ENCODE peak calls at places on chromosomes 3 and 15, in five cellular contexts. B is left ventricle myocardium inferior, K is tibial nerve, F is gastrocnemius medialis, M is body of pancreas. P is an unnamed sample.

GRCh38 chr3:195171093-195171873 is 99.7 kb downstream of the XXYLT1 start:
- DNase-seq in B (no peak), M (no peak), K (no peak), F (peak; percentile 43), P (no peak)

GRCh38 chr3:84967767-84968581 is 9.2 kb downstream of the CADM2 start:
- DNase-seq in F (no peak), M (no peak), K (no peak), B (no peak), P (no peak)

GRCh38 chr3:71225951-71226564 is 357.5 kb downstream of the FOXP1 start:
- DNase-seq in F (no peak), K (no peak), B (no peak), M (no peak), P (no peak)

GRCh38 chr15:63350178-63350621 is 31.4 kb downstream of the CA12 start:
- DNase-seq in F (peak; percentile 65), K (no peak), M (peak; percentile 48), B (peak; percentile 67), P (no peak)

GRCh38 chr3:128170866-128171516 is 17.7 kb downstream of the EEFSEC start:
- DNase-seq in F (peak; percentile 50), B (no peak), K (no peak), M (peak; percentile 58), P (no peak)

GRCh38 chr15:29682361-29682760 is 139.9 kb downstream of the TJP1 start:
- DNase-seq in F (no peak), M (no peak), B (no peak), K (no peak), P (no peak)

GRCh38 chr15:23616536-23616935 is 31.1 kb downstream of the MAGEL2 start:
- DNase-seq in K (no peak), M (no peak), F (no peak), B (no peak), P (no peak)

GRCh38 chr15:96043586-96044171 is 286.8 kb upstream of the NR2F2 start:
- DNase-seq in M (no peak), F (no peak), B (no peak), K (no peak), P (no peak)

GRCh38 chr3:76859596-76859995 is 180.3 kb upstream of the ROBO2 start:
- DNase-seq in M (no peak), F (no peak), K (no peak), B (no peak), P (no peak)

GRCh38 chr15:31373970-31374369 is 47.3 kb downstream of the KLF13 start:
- DNase-seq in K (no peak), F (no peak), B (peak; percentile 13), M (no peak), P (no peak)

GRCh38 chr15:31371520-31372240 is 45.0 kb downstream of the KLF13 start:
- DNase-seq in B (peak; percentile 25), F (no peak), M (no peak), K (no peak), P (no peak)

GRCh38 chr15:31374489-31374888 is 47.9 kb downstream of the KLF13 start:
- DNase-seq in K (no peak), F (no peak), B (peak; percentile 15), M (no peak), P (no peak)

GRCh38 chr15:31373096-31373865 is 46.6 kb downstream of the KLF13 start:
- DNase-seq in K (no peak), M (no peak), B (peak; percentile 15), F (no peak), P (no peak)

DNA sequence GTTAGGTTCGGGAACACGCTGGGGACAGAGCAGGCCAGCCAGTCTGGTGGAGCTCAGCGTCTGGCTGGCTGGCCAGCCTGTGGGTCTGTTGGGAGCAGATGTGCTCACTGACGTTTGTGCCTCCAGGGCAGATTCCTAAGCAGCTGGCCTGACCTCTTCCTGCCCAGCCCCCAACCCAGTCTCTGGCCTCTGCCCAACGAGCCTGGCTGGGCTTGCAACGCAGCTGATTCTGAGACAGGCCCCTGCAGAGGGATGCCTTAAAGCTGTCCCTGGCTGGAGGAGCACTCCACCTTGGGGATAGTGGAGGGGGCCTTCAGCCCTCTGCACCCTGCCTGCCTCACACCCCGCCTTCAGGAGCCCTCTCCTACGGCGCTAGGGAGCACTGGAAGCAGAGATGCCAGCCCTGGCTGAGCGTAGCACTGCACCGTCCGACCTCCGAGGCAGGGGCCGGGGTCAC is 46.0 kb downstream of the KLF13 start:
- DNase-seq in F (peak; percentile 86), K (peak; percentile 54), B (peak; percentile 87), M (peak; percentile 67), P (no peak)
- H3K4me1 ChIP-seq in F (peaks cover 75% of the 10 kb centered on the region), K (no peaks in the 10 kb centered on the region), B (peaks cover 100% of the 10 kb centered on the region), M (peaks cover 54% of the 10 kb centered on the region), P (peaks cover 70% of the 10 kb centered on the region)

GRCh38 chr3:15858547-15859506 is 61.0 kb upstream of the ANKRD28 start:
- DNase-seq in K (no peak), F (peak; percentile 80), M (peak; percentile 84), B (peak; percentile 19), P (peak; percentile 61)

GRCh38 chr3:15860014-15860934 is 62.5 kb upstream of the ANKRD28 start:
- DNase-seq in F (peak; percentile 49), B (peak; percentile 18), M (peak; percentile 42), K (no peak), P (peak; percentile 7)

GRCh38 chr3:15859507-15860013 is 61.8 kb upstream of the ANKRD28 start:
- DNase-seq in M (peak; percentile 86), B (peak; percentile 82), K (peak; percentile 70), F (peak; percentile 90), P (peak; percentile 84)

DNA sequence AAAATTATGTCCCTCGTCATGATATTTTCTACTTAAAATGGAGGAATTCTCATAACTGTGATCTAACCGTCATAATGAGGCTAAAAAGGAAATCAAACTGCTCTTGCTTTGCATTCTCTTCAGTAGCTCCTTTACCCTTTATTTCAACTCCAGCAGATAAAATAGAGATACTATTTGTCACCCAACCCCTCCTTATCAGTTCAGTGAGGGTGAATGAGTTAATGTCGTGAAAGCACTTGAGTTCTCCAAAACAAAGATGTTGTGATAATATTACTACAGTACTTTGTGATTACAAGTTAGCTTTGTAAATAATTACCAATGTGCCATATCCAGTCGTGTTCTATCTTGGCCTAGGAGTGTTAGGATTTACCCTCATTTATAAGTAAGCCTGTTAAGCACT is 63.4 kb upstream of the ANKRD28 start:
- DNase-seq in B (no peak), M (no peak), K (no peak), F (no peak), P (no peak)
- H3K4me3 ChIP-seq in B (peak overlapping the region; percentile 97), M (no peak overlapping the region), K (peak overlapping the region; percentile 100), F (no peak overlapping the region), P (no peak overlapping the region)

GRCh38 chr3:142536519-142536918 is 42.0 kb downstream of the ATR start:
- DNase-seq in B (no peak), M (no peak), F (no peak), K (no peak), P (no peak)
- H3K36me3 ChIP-seq in B (peaks cover 60% of the 10 kb centered on the region), M (peaks cover 4% of the 10 kb centered on the region), F (no peaks in the 10 kb centered on the region), K (peaks cover 70% of the 10 kb centered on the region), P (peaks cover 25% of the 10 kb centered on the region)

GRCh38 chr3:12946661-12947316 is 105.4 kb upstream of the RPL32 start:
- DNase-seq in M (no peak), K (no peak), B (no peak), F (no peak), P (no peak)

GRCh38 chr3:12946134-12946533 is 104.8 kb upstream of the RPL32 start:
- DNase-seq in K (no peak), F (no peak), B (no peak), M (no peak), P (no peak)

GRCh38 chr3:12948891-12949711 is 107.7 kb upstream of the RPL32 start:
- DNase-seq in B (no peak), K (no peak), M (no peak), F (no peak), P (no peak)

GRCh38 chr3:12947504-12948369 is 106.4 kb upstream of the RPL32 start:
- DNase-seq in K (peak; percentile 40), M (no peak), F (peak; percentile 49), B (peak; percentile 75), P (no peak)

DNA sequence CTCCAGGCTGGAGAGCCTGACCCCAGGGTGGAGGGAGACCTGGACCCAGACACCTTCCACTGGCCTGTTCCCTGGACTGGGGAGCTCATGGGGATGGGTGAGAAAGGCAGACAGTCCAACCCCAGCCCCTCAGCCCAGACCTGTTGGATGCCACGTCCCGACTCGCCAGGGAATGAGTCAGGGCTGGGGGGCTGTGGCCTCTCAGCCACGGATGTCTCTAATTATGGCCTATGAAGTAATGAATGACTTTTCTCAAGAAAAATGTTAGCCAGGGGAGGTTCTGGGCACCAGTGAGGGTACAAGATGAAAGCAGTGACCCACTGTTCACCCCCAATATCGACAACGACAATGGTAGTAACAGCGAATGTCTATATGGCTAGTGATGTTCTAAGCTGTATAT is 107.0 kb upstream of the RPL32 start:
- DNase-seq in M (no peak), F (no peak), B (no peak), K (no peak), P (no peak)
- H3K4me1 ChIP-seq in M (peaks cover 31% of the 10 kb centered on the region), F (peaks cover 86% of the 10 kb centered on the region), B (peaks cover 98% of the 10 kb centered on the region), K (peaks cover 5% of the 10 kb centered on the region), P (peaks cover 52% of the 10 kb centered on the region)

DNA sequence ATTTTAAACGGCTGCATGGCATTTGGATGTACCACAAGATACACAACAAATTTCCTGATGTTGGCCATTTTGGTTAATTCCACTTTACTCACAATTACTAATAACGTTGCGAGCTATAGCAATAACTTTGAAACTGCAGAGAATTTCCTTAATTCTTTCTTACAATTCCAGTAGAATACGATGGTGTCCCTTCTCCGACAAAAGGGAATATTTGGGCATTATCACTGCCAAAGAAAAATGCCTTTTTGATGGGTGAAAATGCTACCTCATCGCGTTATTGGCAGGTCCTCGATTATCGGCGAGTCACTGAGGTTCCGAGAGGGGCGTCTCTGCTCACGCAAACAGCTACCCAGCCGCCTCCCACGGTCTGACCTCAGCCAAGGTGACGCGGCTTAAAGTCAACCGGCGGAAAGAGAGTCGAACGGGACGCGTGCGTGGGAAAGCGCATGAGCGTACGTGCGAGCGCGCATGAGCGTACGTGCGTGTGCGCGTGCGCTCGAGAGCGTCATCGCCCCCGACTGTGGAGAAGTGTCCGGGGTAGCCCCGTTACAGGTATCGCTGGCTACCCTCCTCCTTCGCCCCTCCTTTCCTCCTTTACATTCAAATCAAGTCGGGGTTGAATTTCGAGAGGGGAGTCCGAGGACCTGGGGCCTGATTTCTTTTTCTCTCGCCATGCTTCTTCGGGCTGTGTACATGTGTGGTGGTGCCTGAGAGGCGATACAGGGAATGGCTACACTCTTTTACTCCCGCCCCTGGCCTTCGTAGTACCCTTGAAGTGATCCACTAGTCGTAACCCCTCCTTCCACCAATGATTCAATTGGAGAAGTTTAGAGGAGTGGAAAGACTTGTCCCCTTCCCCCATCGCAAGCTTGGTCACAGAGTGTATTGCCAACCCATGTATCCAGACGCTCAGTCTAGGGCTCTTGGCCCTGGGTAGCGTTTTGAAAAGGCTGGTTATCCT is at the start of gene OXSM:
- DNase-seq in K (peak; percentile 41), F (peak; percentile 92), B (peak; percentile 92), M (peak; percentile 93), P (peak; percentile 90)
- H3K4me3 ChIP-seq in K (peak within 1 kb of the TSS; percentile 65), F (peak within 1 kb of the TSS; percentile 65), B (peak within 1 kb of the TSS; percentile 70), M (peak within 1 kb of the TSS; percentile 30), P (peak within 1 kb of the TSS; percentile 85)

GRCh38 chr3:47323431-47324277 is 40.9 kb downstream of the KLHL18 start:
- DNase-seq in F (no peak), K (no peak), M (no peak), B (no peak), P (no peak)
- H3K36me3 ChIP-seq in F (no peaks in the 10 kb centered on the region), K (peaks cover 85% of the 10 kb centered on the region), M (no peaks in the 10 kb centered on the region), B (peaks cover 83% of the 10 kb centered on the region), P (peaks cover 13% of the 10 kb centered on the region)

GRCh38 chr15:74828835-74829234 is 2.4 kb downstream of the CPLX3 start:
- DNase-seq in B (no peak), K (no peak), F (no peak), M (no peak), P (no peak)
- H3K4me1 ChIP-seq in B (peaks cover 24% of the 10 kb centered on the region), K (no peaks in the 10 kb centered on the region), F (peaks cover 19% of the 10 kb centered on the region), M (peaks cover 6% of the 10 kb centered on the region), P (no peaks in the 10 kb centered on the region)

P was measured in CD8-positive, alpha-beta memory T cell.